ENCODE peak calls at places on chromosomes 11 and 22, in ten cellular contexts. U, B, N, V, E, D, W, F, M and Q are unnamed samples.

GRCh38 chr22:40044870-40045834 is 50.4 kb downstream of the FAM83F start:
- DNase-seq in D (peak; percentile 31), M (no peak), N (no peak), F (peak; percentile 38), B (peak; percentile 75), W (peak; percentile 85), V (peak; percentile 84), E (peak; percentile 60), U (peak; percentile 69), Q (peak; percentile 81)

GRCh38 chr22:27809700-27810365 is 8.3 kb upstream of the MN1 start:
- DNase-seq in W (no peak), B (no peak), M (no peak), U (no peak), N (no peak), F (no peak), E (no peak), D (no peak), V (no peak), Q (no peak)

GRCh38 chr22:31625661-31626426 is 36.2 kb downstream of the PISD start:
- DNase-seq in E (peak; percentile 70), V (no peak), N (no peak), F (peak; percentile 50), W (no peak), U (no peak), D (no peak), B (no peak), M (no peak), Q (no peak)

GRCh38 chr11:122020902-122021301 is 95.1 kb downstream of the BLID start:
- DNase-seq in M (no peak), W (no peak), N (no peak), B (no peak), E (no peak), D (peak; percentile 5), V (no peak), F (peak; percentile 54), U (peak; percentile 5), Q (no peak)

GRCh38 chr22:29478326-29479276 is 1.4 kb upstream of the NEFH start:
- DNase-seq in U (peak; percentile 16), D (peak; percentile 41), F (peak; percentile 13), N (no peak), B (no peak), M (no peak), V (no peak), E (peak; percentile 53), W (peak; percentile 59), Q (no peak)

GRCh38 chr11:101583180-101584128 is at the start of gene TRPC6:
- DNase-seq in U (peak; percentile 24), W (no peak), E (no peak), B (peak; percentile 33), F (peak; percentile 40), M (peak; percentile 21), N (no peak), V (peak; percentile 10), D (peak; percentile 4), Q (no peak)

GRCh38 chr22:32900856-32901255 is 99.4 kb downstream of the TIMP3 start:
- DNase-seq in D (no peak), B (no peak), U (no peak), F (no peak), N (no peak), V (no peak), W (no peak), M (no peak), E (no peak), Q (no peak)

GRCh38 chr11:121763526-121763925 is 310.8 kb upstream of the SORL1-AS1 start:
- DNase-seq in W (peak; percentile 52), B (no peak), E (no peak), M (no peak), V (peak; percentile 69), F (no peak), N (no peak), D (no peak), U (no peak), Q (no peak)

GRCh38 chr11:40867991-40868685 is 591.3 kb downstream of the LRRC4C start:
- DNase-seq in W (no peak), B (no peak), D (no peak), N (no peak), M (no peak), U (no peak), E (no peak), F (no peak), V (no peak), Q (no peak)

GRCh38 chr11:46075928-46076327 is 45.3 kb downstream of the PHF21A start:
- DNase-seq in N (no peak), M (no peak), V (no peak), W (no peak), U (no peak), D (no peak), E (no peak), B (no peak), F (no peak), Q (no peak)

GRCh38 chr11:11732116-11732515 is 109.7 kb upstream of the USP47 start:
- DNase-seq in B (no peak), V (no peak), U (no peak), E (no peak), M (no peak), F (peak; percentile 5), D (no peak), W (no peak), N (no peak), Q (no peak)

DNA sequence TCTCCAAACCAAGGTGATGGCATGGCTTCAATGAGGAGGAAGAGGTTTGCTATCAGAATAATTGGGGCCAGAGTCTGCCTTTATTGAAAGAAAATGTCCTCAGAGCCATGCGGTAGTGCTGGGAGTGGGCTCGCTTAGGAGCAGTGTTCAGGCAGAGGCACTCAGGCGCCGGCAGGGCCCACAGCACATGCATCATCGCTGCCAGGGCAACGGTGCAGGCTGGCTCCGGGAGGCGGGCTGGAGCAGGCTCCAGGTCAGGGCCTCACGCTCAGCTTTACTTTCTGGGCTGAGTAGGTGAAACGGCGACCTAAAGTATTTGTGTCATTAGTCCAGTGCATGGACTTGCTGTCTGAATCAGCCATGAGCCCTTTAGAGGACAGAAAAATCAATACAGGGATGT is 169.9 kb upstream of the CCDC90B start:
- DNase-seq in B (peak; percentile 21), E (no peak), U (peak; percentile 34), N (no peak), F (no peak), W (no peak), M (no peak), D (no peak), V (no peak), Q (no peak)
- TF ChIP-seq CTCF in B (no peak), E (no peak), U (no peak), N (no peak), F (no peak), W (no peak), M (no peak), D (no peak), V (no peak), Q (no peak)

DNA sequence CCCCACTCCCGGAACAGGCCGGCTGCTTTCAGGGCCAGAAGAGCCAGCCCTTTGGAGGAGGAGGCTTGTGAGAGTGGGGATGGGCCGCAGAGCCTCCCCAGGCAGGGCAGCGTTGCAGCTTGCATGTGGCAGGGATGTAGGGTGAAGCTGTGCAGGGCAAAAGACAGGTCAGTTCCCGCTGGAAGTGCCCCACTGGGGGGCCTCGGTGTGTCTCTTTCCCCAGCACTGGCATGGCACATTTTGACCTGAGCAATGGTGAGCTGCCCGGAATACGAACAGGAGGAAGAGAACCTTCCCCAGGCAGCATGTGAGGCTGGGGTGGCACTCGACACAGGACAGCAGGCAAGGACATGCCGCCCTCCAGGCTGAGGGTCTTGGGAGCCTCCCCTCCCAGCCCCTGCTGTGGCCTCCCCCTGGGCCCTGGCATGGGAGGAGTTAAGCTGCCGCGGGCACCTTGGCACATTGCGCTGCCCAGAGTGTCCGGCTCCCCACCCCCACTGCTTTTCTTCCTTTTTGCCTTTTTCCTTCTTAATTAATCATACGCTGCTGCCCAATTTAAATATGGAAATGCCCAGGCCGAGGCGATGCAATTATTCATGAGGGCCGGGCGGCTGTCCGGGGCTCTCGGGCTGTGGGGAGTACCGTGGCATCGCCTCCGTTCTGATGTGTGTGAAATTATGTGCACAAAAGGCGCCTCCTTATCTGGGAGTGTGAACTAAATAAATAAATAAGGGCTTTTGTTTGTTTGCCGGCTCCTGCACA is 76.0 kb upstream of the WNT7B start:
- DNase-seq in U (peak; percentile 79), B (no peak), W (no peak), M (no peak), E (peak; percentile 57), V (no peak), D (no peak), F (peak; percentile 53), N (no peak), Q (peak; percentile 36)
- TF ChIP-seq CTCF in U (no peak), B (peak; percentile 38), W (no peak), M (no peak), E (no peak), V (no peak), D (no peak), F (no peak), N (no peak), Q (no peak)

GRCh38 chr11:2151500-2152257 is 9.3 kb downstream of the INS start:
- DNase-seq in U (peak; percentile 90), E (peak; percentile 68), V (peak; percentile 88), D (peak; percentile 87), N (peak; percentile 53), M (peak; percentile 66), F (peak; percentile 81), W (peak; percentile 90), B (peak; percentile 76), Q (peak; percentile 76)

GRCh38 chr11:2149471-2150205 is 10.4 kb upstream of the IGF2 start:
- DNase-seq in B (no peak), F (no peak), W (no peak), E (no peak), V (no peak), M (no peak), D (no peak), N (no peak), U (no peak), Q (no peak)

GRCh38 chr11:2147391-2147790 is 8.2 kb upstream of the IGF2 start:
- DNase-seq in B (no peak), M (no peak), D (no peak), F (no peak), E (no peak), U (no peak), V (no peak), W (no peak), N (no peak), Q (no peak)

GRCh38 chr11:2148253-2149000 is 9.2 kb upstream of the IGF2 start:
- DNase-seq in B (no peak), N (no peak), V (no peak), D (no peak), W (no peak), M (no peak), U (no peak), E (no peak), F (no peak), Q (no peak)

GRCh38 chr11:2150206-2150847 is 10.7 kb downstream of the INS start:
- DNase-seq in M (no peak), F (peak; percentile 78), W (no peak), E (no peak), B (no peak), U (no peak), N (peak; percentile 72), V (no peak), D (no peak), Q (no peak)
- TF ChIP-seq CTCF in M (peak; percentile 40), F (peak; percentile 70), W (peak; percentile 38), E (peak; percentile 19), B (peak; percentile 38), U (peak; percentile 18), N (peak; percentile 81), V (no peak), D (peak; percentile 55), Q (no peak)

DNA sequence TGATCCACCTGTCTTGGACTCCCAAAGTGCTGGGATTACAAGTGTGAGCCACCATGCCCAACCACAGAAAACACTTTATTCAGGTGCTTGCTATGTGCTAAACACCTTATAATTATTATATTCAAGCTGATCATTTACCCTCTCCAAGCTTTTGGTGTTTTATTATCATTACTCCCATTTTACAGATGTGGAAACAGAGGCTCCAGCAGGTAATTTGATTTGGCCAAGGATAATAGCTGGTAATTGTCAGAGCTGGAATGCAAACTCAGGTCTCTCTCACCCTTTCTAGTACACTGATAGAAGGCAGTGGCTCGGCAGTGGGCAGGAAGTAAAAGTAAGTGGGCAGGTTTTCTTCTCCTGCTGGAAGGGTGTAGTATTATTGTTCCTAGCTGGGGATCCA is 3.8 kb upstream of the TPST2 start:
- DNase-seq in W (no peak), V (no peak), F (no peak), B (no peak), E (no peak), M (no peak), U (no peak), N (no peak), D (no peak), Q (no peak)
- TF ChIP-seq CTCF in W (no peak), V (no peak), F (no peak), B (no peak), E (no peak), M (no peak), U (no peak), N (no peak), D (no peak), Q (no peak)